ENCODE peak calls at places on chromosomes 1 and 21, in eight cellular contexts. G, K, O, N, E, F, Y and M are unnamed samples.

GRCh38 chr1:52551476-52552235 is 1.2 kb downstream of the TUT4 start:
- DNase-seq in G (no peak), K (no peak), O (peak; percentile 36), N (peak; percentile 5), E (peak; percentile 52), F (no peak), Y (peak; percentile 26), M (no peak)

GRCh38 chr1:17998889-17999288 is 108.7 kb upstream of the IGSF21 start:
- DNase-seq in G (no peak), K (no peak), O (no peak), N (no peak), E (no peak), F (no peak), Y (no peak), M (no peak)

GRCh38 chr1:104056786-104057185 is 307.1 kb downstream of the AMY1C start:
- DNase-seq in G (peak; percentile 30), K (no peak), O (no peak), N (no peak), E (no peak), F (no peak), Y (no peak), M (no peak)

GRCh38 chr1:185704181-185704580 is 30.0 kb upstream of the HMCN1 start:
- DNase-seq in G (no peak), K (no peak), O (no peak), N (no peak), E (peak; percentile 25), F (no peak), Y (no peak), M (no peak)

GRCh38 chr1:54409156-54410142 is 3.3 kb upstream of the SSBP3 start:
- DNase-seq in G (no peak), K (no peak), O (peak; percentile 56), N (no peak), E (no peak), F (no peak), Y (no peak), M (no peak)

GRCh38 chr1:234597894-234598293 is 12.1 kb downstream of the IRF2BP2 start:
- DNase-seq in G (no peak), K (no peak), O (peak; percentile 55), N (no peak), E (no peak), F (no peak), Y (peak; percentile 47), M (peak; percentile 73)

GRCh38 chr21:27426196-27426595 is 459.3 kb upstream of the ADAMTS5 start:
- DNase-seq in G (no peak), K (no peak), O (no peak), N (no peak), E (no peak), F (no peak), Y (no peak), M (no peak)

GRCh38 chr1:183596500-183596899 is 6.2 kb upstream of the NCF2 start:
- DNase-seq in G (no peak), K (no peak), O (no peak), N (no peak), E (no peak), F (no peak), Y (no peak), M (no peak)

GRCh38 chr1:54610048-54610447 is 13.3 kb downstream of the FAM151A start:
- DNase-seq in G (peak; percentile 59), K (no peak), O (no peak), N (no peak), E (no peak), F (peak; percentile 23), Y (peak; percentile 38), M (no peak)

GRCh38 chr1:15043934-15044333 is 109.6 kb upstream of the TMEM51 start:
- DNase-seq in G (no peak), K (no peak), O (no peak), N (no peak), E (no peak), F (no peak), Y (no peak), M (no peak)

GRCh38 chr1:187870567-187870966 is 1041.8 kb downstream of the PLA2G4A start:
- DNase-seq in G (no peak), K (no peak), O (no peak), N (no peak), E (no peak), F (no peak), Y (no peak), M (no peak)

GRCh38 chr21:45923146-45923545 is 58.4 kb upstream of the COL6A1 start:
- DNase-seq in G (peak; percentile 80), K (no peak), O (peak; percentile 7), N (peak; percentile 53), E (peak; percentile 33), F (peak; percentile 42), Y (peak; percentile 83), M (peak; percentile 74)

GRCh38 chr1:97245682-97246081 is 524.1 kb downstream of the PTBP2 start:
- DNase-seq in G (no peak), K (no peak), O (no peak), N (no peak), E (no peak), F (no peak), Y (no peak), M (no peak)

GRCh38 chr1:9260086-9260766 is 25.7 kb downstream of the H6PD start:
- DNase-seq in G (no peak), K (no peak), O (no peak), N (no peak), E (no peak), F (no peak), Y (no peak), M (no peak)

GRCh38 chr1:3495776-3496745 is 41.6 kb downstream of the ARHGEF16 start:
- DNase-seq in G (no peak), K (no peak), O (no peak), N (no peak), E (no peak), F (no peak), Y (no peak), M (no peak)

GRCh38 chr1:80218112-80218511 is 1211.6 kb upstream of the ADGRL4 start:
- DNase-seq in G (no peak), K (no peak), O (peak; percentile 6), N (no peak), E (no peak), F (peak; percentile 35), Y (no peak), M (no peak)

GRCh38 chr1:45282346-45282745 is 44.3 kb upstream of the HPDL start:
- DNase-seq in G (no peak), K (no peak), O (no peak), N (no peak), E (no peak), F (no peak), Y (no peak), M (no peak)